ENCODE peak calls at places on chromosome 9, in six cellular contexts. P is HL-60; H is fibroblast of the conjunctiva; O is kidney epithelial cell; Q is activated T-cell treated with anti-CD3 and anti-CD28 coated beads, Interleukin-2, amount 50 U/mL, for 1 hour; T is T follicular helper cell. Z is an unnamed sample.

GRCh38 chr9:88997646-88998045 is 6.4 kb downstream of the S1PR3 start:
- DNase-seq in P (no peak), H (no peak), O (no peak), Q (no peak), T (no peak), Z (no peak)

GRCh38 chr9:96553070-96553469 is 66.6 kb downstream of the CDC14B start:
- DNase-seq in P (no peak), H (peak), O (no peak), Q (no peak), T (no peak), Z (no peak)

GRCh38 chr9:114330636-114331035 is 967 bp downstream of the ORM2 start:
- DNase-seq in P (no peak), H (no peak), O (no peak), Q (no peak), T (no peak), Z (no peak)

GRCh38 chr9:107539427-107540154 is 50.0 kb upstream of the KLF4 start:
- DNase-seq in P (no peak), H (no peak), O (no peak), Q (no peak), T (no peak), Z (no peak)

GRCh38 chr9:70510157-70510770 is 95.8 kb upstream of the KLF9 start:
- DNase-seq in P (no peak), H (no peak), O (no peak), Q (no peak), T (no peak), Z (no peak)

GRCh38 chr9:76810377-76810957 is 46.2 kb downstream of the PCA3 start:
- DNase-seq in P (peak), H (peak), O (peak), Q (no peak), T (no peak), Z (no peak)

GRCh38 chr9:35599763-35600604 is 5.1 kb upstream of the TESK1 start:
- DNase-seq in P (no peak), H (no peak), O (no peak), Q (no peak), T (no peak), Z (no peak)

GRCh38 chr9:89543057-89543456 is 45.1 kb upstream of the SEMA4D start:
- DNase-seq in P (no peak), H (no peak), O (no peak), Q (no peak), T (no peak), Z (no peak)

GRCh38 chr9:124442360-124442759 is 7.9 kb upstream of the ADGRD2 start:
- DNase-seq in P (no peak), H (no peak), O (no peak), Q (no peak), T (no peak), Z (peak)

GRCh38 chr9:96487949-96488348 is 38.0 kb downstream of the HABP4 start:
- DNase-seq in P (no peak), H (no peak), O (no peak), Q (no peak), T (no peak), Z (no peak)

GRCh38 chr9:125436613-125437443 is 175.2 kb downstream of the GAPVD1 start:
- DNase-seq in P (peak), H (no peak), O (no peak), Q (no peak), T (no peak), Z (peak)

GRCh38 chr9:136864996-136865767 is 926 bp downstream of the EDF1 start:
- DNase-seq in P (no peak), H (no peak), O (no peak), Q (peak), T (no peak), Z (no peak)

GRCh38 chr9:102237094-102237493 is 498.6 kb upstream of the GRIN3A start:
- DNase-seq in P (no peak), H (no peak), O (no peak), Q (no peak), T (no peak), Z (no peak)

GRCh38 chr9:111691686-111692329 is 30.4 kb downstream of the GNG10 start:
- DNase-seq in P (no peak), H (peak), O (no peak), Q (no peak), T (no peak), Z (no peak)

GRCh38 chr9:129408535-129409215 is 212.2 kb downstream of the C9orf50 start:
- DNase-seq in P (no peak), H (no peak), O (no peak), Q (no peak), T (no peak), Z (no peak)

GRCh38 chr9:131869312-131869711 is 129.4 kb upstream of the RAPGEF1 start:
- DNase-seq in P (no peak), H (no peak), O (no peak), Q (no peak), T (no peak), Z (no peak)

GRCh38 chr9:11701706-11702105 is 991.5 kb upstream of the TYRP1 start:
- DNase-seq in P (no peak), H (no peak), O (no peak), Q (no peak), T (no peak), Z (no peak)

GRCh38 chr9:118009585-118009984 is 305.4 kb downstream of the TLR4 start:
- DNase-seq in P (no peak), H (no peak), O (no peak), Q (no peak), T (no peak), Z (no peak)

GRCh38 chr9:3956081-3956701 is 343.7 kb downstream of the GLIS3 start:
- DNase-seq in P (no peak), H (no peak), O (no peak), Q (no peak), T (no peak), Z (no peak)

GRCh38 chr9:110748251-110748893 is 79.8 kb downstream of the MUSK start:
- DNase-seq in P (no peak), H (no peak), O (no peak), Q (no peak), T (no peak), Z (no peak)

GRCh38 chr9:124506931-124507879 is at the start of gene NR5A1:
- DNase-seq in P (no peak), H (no peak), O (no peak), Q (no peak), T (no peak), Z (no peak)

GRCh38 chr9:106697799-106698591 is 165.0 kb upstream of the ZNF462 start:
- DNase-seq in P (no peak), H (peak), O (peak), Q (no peak), T (no peak), Z (no peak)

GRCh38 chr9:21404146-21404545 is 4.8 kb upstream of the IFNA8 start:
- DNase-seq in P (no peak), H (no peak), O (no peak), Q (no peak), T (no peak), Z (no peak)

GRCh38 chr9:127779136-127779981 is 893 bp upstream of the SH2D3C start:
- DNase-seq in P (no peak), H (peak), O (no peak), Q (no peak), T (no peak), Z (peak)

GRCh38 chr9:121466142-121466541 is 33.5 kb downstream of the GGTA1 start:
- DNase-seq in P (no peak), H (no peak), O (no peak), Q (no peak), T (no peak), Z (no peak)

GRCh38 chr9:98485706-98486105 is 223.0 kb downstream of the GABBR2 start:
- DNase-seq in P (no peak), H (no peak), O (no peak), Q (no peak), T (no peak), Z (no peak)

GRCh38 chr9:122228191-122228905 is 409 bp downstream of the LHX6 start:
- DNase-seq in P (no peak), H (no peak), O (no peak), Q (no peak), T (no peak), Z (no peak)

GRCh38 chr9:97846347-97846746 is 6.7 kb upstream of the FOXE1 start:
- DNase-seq in P (no peak), H (no peak), O (no peak), Q (no peak), T (no peak), Z (no peak)

GRCh38 chr9:82275531-82275930 is 287.0 kb downstream of the SPATA31D1 start:
- DNase-seq in P (no peak), H (no peak), O (no peak), Q (no peak), T (no peak), Z (no peak)

GRCh38 chr9:115615821-115616665 is 498.1 kb upstream of the TNC start:
- DNase-seq in P (no peak), H (peak), O (peak), Q (no peak), T (no peak), Z (no peak)

GRCh38 chr9:98575379-98576346 is 133.1 kb downstream of the GABBR2 start:
- DNase-seq in P (peak), H (no peak), O (peak), Q (no peak), T (no peak), Z (no peak)

GRCh38 chr9:98743818-98744611 is 35.3 kb upstream of the GABBR2 start:
- DNase-seq in P (no peak), H (no peak), O (no peak), Q (no peak), T (no peak), Z (peak)

GRCh38 chr9:114551750-114552685 is 35.6 kb upstream of the ATP6V1G1 start:
- DNase-seq in P (no peak), H (peak), O (peak), Q (no peak), T (no peak), Z (no peak)

GRCh38 chr9:109286571-109286977 is 34.3 kb downstream of the EPB41L4B start:
- DNase-seq in P (no peak), H (no peak), O (no peak), Q (no peak), T (no peak), Z (no peak)

GRCh38 chr9:93577045-93577939 is 908 bp downstream of the PHF2 start:
- DNase-seq in P (no peak), H (no peak), O (no peak), Q (peak), T (no peak), Z (peak)

GRCh38 chr9:127661342-127661741 is 45.4 kb upstream of the CFAP157 start:
- DNase-seq in P (no peak), H (no peak), O (no peak), Q (no peak), T (no peak), Z (no peak)

GRCh38 chr9:81312346-81312745 is 377.0 kb downstream of the TLE1 start:
- DNase-seq in P (no peak), H (no peak), O (no peak), Q (no peak), T (no peak), Z (no peak)

GRCh38 chr9:96045811-96046210 is 170.3 kb downstream of the ERCC6L2 start:
- DNase-seq in P (no peak), H (no peak), O (no peak), Q (no peak), T (no peak), Z (no peak)

GRCh38 chr9:113964740-113965095 is 88.6 kb downstream of the ZNF618 start:
- DNase-seq in P (no peak), H (no peak), O (no peak), Q (no peak), T (no peak), Z (no peak)